ENCODE peak calls at places on chromosomes 6 and 20, in four cellular contexts. One of them, this sample, is unnamed.

GRCh38 chr6:105560611-105561066 is 157.8 kb upstream of the PREP start:
- DNase-seq in AG04450: no peak
- DNase-seq in cardiac muscle cell: no peak
- DNase-seq in mammary epithelial cell: peak
- DNase-seq in this sample: no peak

GRCh38 chr6:6006428-6007310 is at the start of gene NRN1:
- DNase-seq in AG04450: no peak
- DNase-seq in cardiac muscle cell: no peak
- DNase-seq in mammary epithelial cell: peak
- DNase-seq in this sample: peak

GRCh38 chr6:166156942-166157341 is 10.7 kb downstream of the TBXT start:
- DNase-seq in AG04450: no peak
- DNase-seq in cardiac muscle cell: peak
- DNase-seq in mammary epithelial cell: no peak
- DNase-seq in this sample: no peak

GRCh38 chr20:44979090-44979621 is 12.8 kb downstream of the STK4 start:
- DNase-seq in AG04450: no peak
- DNase-seq in cardiac muscle cell: peak
- DNase-seq in mammary epithelial cell: no peak
- DNase-seq in this sample: no peak

GRCh38 chr6:111620168-111620567 is 14.5 kb upstream of the TRAF3IP2 start:
- DNase-seq in AG04450: no peak
- DNase-seq in cardiac muscle cell: no peak
- DNase-seq in mammary epithelial cell: no peak
- DNase-seq in this sample: peak

GRCh38 chr20:22556565-22557056 is 27.8 kb downstream of the FOXA2 start:
- DNase-seq in AG04450: no peak
- DNase-seq in cardiac muscle cell: no peak
- DNase-seq in mammary epithelial cell: no peak
- DNase-seq in this sample: no peak

GRCh38 chr20:1897486-1897885 is 2.3 kb downstream of the SIRPA start:
- DNase-seq in AG04450: no peak
- DNase-seq in cardiac muscle cell: peak
- DNase-seq in mammary epithelial cell: no peak
- DNase-seq in this sample: no peak

GRCh38 chr20:58209652-58210397 is 18.6 kb downstream of the ANKRD60 start:
- DNase-seq in AG04450: peak
- DNase-seq in cardiac muscle cell: peak
- DNase-seq in mammary epithelial cell: peak
- DNase-seq in this sample: peak

GRCh38 chr6:140636698-140637402 is 1262.4 kb upstream of the CITED2 start:
- DNase-seq in AG04450: no peak
- DNase-seq in cardiac muscle cell: no peak
- DNase-seq in mammary epithelial cell: no peak
- DNase-seq in this sample: no peak

GRCh38 chr6:107670792-107671199 is 153.3 kb downstream of the SCML4 start:
- DNase-seq in AG04450: no peak
- DNase-seq in cardiac muscle cell: peak
- DNase-seq in mammary epithelial cell: peak
- DNase-seq in this sample: peak

GRCh38 chr6:104788400-104788799 is 71.3 kb downstream of the HACE1 start:
- DNase-seq in AG04450: no peak
- DNase-seq in cardiac muscle cell: peak
- DNase-seq in mammary epithelial cell: peak
- DNase-seq in this sample: no peak

GRCh38 chr6:94953867-94954631 is 623.3 kb upstream of the MANEA start:
- DNase-seq in AG04450: no peak
- DNase-seq in cardiac muscle cell: no peak
- DNase-seq in mammary epithelial cell: no peak
- DNase-seq in this sample: no peak

GRCh38 chr20:49685161-49685601 is 28.5 kb downstream of the B4GALT5 start:
- DNase-seq in AG04450: no peak
- DNase-seq in cardiac muscle cell: no peak
- DNase-seq in mammary epithelial cell: no peak
- DNase-seq in this sample: no peak

GRCh38 chr6:157787080-157787479 is 36.0 kb upstream of the SNX9 start:
- DNase-seq in AG04450: no peak
- DNase-seq in cardiac muscle cell: peak
- DNase-seq in mammary epithelial cell: no peak
- DNase-seq in this sample: peak

GRCh38 chr6:1586861-1587450 is 22.8 kb upstream of the FOXC1 start:
- DNase-seq in AG04450: no peak
- DNase-seq in cardiac muscle cell: no peak
- DNase-seq in mammary epithelial cell: no peak
- DNase-seq in this sample: no peak

GRCh38 chr20:18553746-18554145 is 13.5 kb upstream of the SMIM26 start:
- DNase-seq in AG04450: no peak
- DNase-seq in cardiac muscle cell: peak
- DNase-seq in mammary epithelial cell: no peak
- DNase-seq in this sample: no peak

GRCh38 chr6:106516629-106517028 is 112.7 kb downstream of the RTN4IP1 start:
- DNase-seq in AG04450: no peak
- DNase-seq in cardiac muscle cell: no peak
- DNase-seq in mammary epithelial cell: no peak
- DNase-seq in this sample: no peak

GRCh38 chr20:6731951-6732580 is 35.4 kb upstream of the BMP2 start:
- DNase-seq in AG04450: no peak
- DNase-seq in cardiac muscle cell: no peak
- DNase-seq in mammary epithelial cell: no peak
- DNase-seq in this sample: peak

GRCh38 chr6:19719691-19720127 is 117.5 kb upstream of the ID4 start:
- DNase-seq in AG04450: peak
- DNase-seq in cardiac muscle cell: peak
- DNase-seq in mammary epithelial cell: peak
- DNase-seq in this sample: peak

GRCh38 chr6:33700391-33701050 is 11.0 kb downstream of the UQCC2 start:
- DNase-seq in AG04450: peak
- DNase-seq in cardiac muscle cell: peak
- DNase-seq in mammary epithelial cell: peak
- DNase-seq in this sample: peak

GRCh38 chr6:71107935-71108420 is 151.1 kb upstream of the B3GAT2 start:
- DNase-seq in AG04450: peak
- DNase-seq in cardiac muscle cell: peak
- DNase-seq in mammary epithelial cell: peak
- DNase-seq in this sample: no peak

GRCh38 chr6:57182017-57182432 is 9.9 kb downstream of the BAG2 start:
- DNase-seq in AG04450: peak
- DNase-seq in cardiac muscle cell: peak
- DNase-seq in mammary epithelial cell: no peak
- DNase-seq in this sample: no peak

GRCh38 chr20:62642666-62643520 is 590 bp downstream of the SLCO4A1 start:
- DNase-seq in AG04450: no peak
- DNase-seq in cardiac muscle cell: no peak
- DNase-seq in mammary epithelial cell: peak
- DNase-seq in this sample: peak

GRCh38 chr6:53829698-53830221 is 35.0 kb downstream of the LRRC1 start:
- DNase-seq in AG04450: no peak
- DNase-seq in cardiac muscle cell: no peak
- DNase-seq in mammary epithelial cell: no peak
- DNase-seq in this sample: no peak

GRCh38 chr6:146545608-146546007 is 2.0 kb downstream of the RAB32 start:
- DNase-seq in AG04450: no peak
- DNase-seq in cardiac muscle cell: peak
- DNase-seq in mammary epithelial cell: peak
- DNase-seq in this sample: no peak

GRCh38 chr6:42690151-42690702 is 32.2 kb downstream of the PRPH2 start:
- DNase-seq in AG04450: no peak
- DNase-seq in cardiac muscle cell: no peak
- DNase-seq in mammary epithelial cell: no peak
- DNase-seq in this sample: no peak

GRCh38 chr6:168822376-168822775 is 381.4 kb downstream of the SMOC2 start:
- DNase-seq in AG04450: no peak
- DNase-seq in cardiac muscle cell: no peak
- DNase-seq in mammary epithelial cell: no peak
- DNase-seq in this sample: no peak

GRCh38 chr6:33312361-33313104 is 1.3 kb downstream of the TAPBP start:
- DNase-seq in AG04450: no peak
- DNase-seq in cardiac muscle cell: peak
- DNase-seq in mammary epithelial cell: peak
- DNase-seq in this sample: peak

GRCh38 chr20:24766826-24767622 is 182.0 kb upstream of the CST7 start:
- DNase-seq in AG04450: no peak
- DNase-seq in cardiac muscle cell: no peak
- DNase-seq in mammary epithelial cell: peak
- DNase-seq in this sample: no peak

GRCh38 chr6:101117397-101118185 is 236.5 kb upstream of the ASCC3 start:
- DNase-seq in AG04450: no peak
- DNase-seq in cardiac muscle cell: peak
- DNase-seq in mammary epithelial cell: no peak
- DNase-seq in this sample: peak

GRCh38 chr6:115570326-115570725 is 490.4 kb downstream of the FRK start:
- DNase-seq in AG04450: peak
- DNase-seq in cardiac muscle cell: no peak
- DNase-seq in mammary epithelial cell: no peak
- DNase-seq in this sample: no peak

GRCh38 chr6:37940074-37940847 is 120.7 kb downstream of the ZFAND3 start:
- DNase-seq in AG04450: no peak
- DNase-seq in cardiac muscle cell: peak
- DNase-seq in mammary epithelial cell: no peak
- DNase-seq in this sample: no peak

DNA sequence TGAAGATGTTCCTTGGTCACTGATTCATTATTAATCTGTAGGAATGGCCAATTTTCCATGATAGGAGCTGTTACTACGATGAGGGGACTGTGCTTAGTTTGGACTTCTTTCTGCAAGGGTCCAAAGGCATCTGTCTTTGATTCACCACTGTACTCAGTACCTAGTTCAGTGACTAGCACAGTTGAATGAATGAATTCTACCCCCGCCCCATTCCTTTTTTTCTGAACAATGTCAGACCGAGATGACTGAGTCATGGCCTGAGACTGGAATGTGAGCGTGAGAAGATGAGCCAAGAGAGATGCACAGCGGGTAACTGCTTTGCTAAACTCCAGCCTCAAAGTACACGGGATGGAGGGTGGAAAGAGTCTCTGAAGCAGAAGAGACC is 419 bp upstream of the SNHG17 start:
- DNase-seq in AG04450: no peak
- DNase-seq in cardiac muscle cell: peak
- DNase-seq in mammary epithelial cell: peak
- DNase-seq in this sample: no peak
- H3K4me3 ChIP-seq in AG04450: no peak
- H3K4me3 ChIP-seq in cardiac muscle cell: no peak
- H3K4me3 ChIP-seq in mammary epithelial cell: no peak
- H3K4me3 ChIP-seq in this sample: no peak

GRCh38 chr6:123570813-123571684 is 65.7 kb downstream of the TRDN start:
- DNase-seq in AG04450: no peak
- DNase-seq in cardiac muscle cell: no peak
- DNase-seq in mammary epithelial cell: no peak
- DNase-seq in this sample: no peak

GRCh38 chr6:123565529-123565928 is 71.2 kb downstream of the TRDN start:
- DNase-seq in AG04450: no peak
- DNase-seq in cardiac muscle cell: no peak
- DNase-seq in mammary epithelial cell: no peak
- DNase-seq in this sample: no peak

GRCh38 chr6:123575218-123575617 is 61.5 kb downstream of the TRDN start:
- DNase-seq in AG04450: no peak
- DNase-seq in cardiac muscle cell: no peak
- DNase-seq in mammary epithelial cell: no peak
- DNase-seq in this sample: no peak

GRCh38 chr6:123564363-123564762 is 72.4 kb downstream of the TRDN start:
- DNase-seq in AG04450: no peak
- DNase-seq in cardiac muscle cell: no peak
- DNase-seq in mammary epithelial cell: no peak
- DNase-seq in this sample: no peak

GRCh38 chr6:123569575-123569974 is 67.2 kb downstream of the TRDN start:
- DNase-seq in AG04450: no peak
- DNase-seq in cardiac muscle cell: no peak
- DNase-seq in mammary epithelial cell: no peak
- DNase-seq in this sample: no peak
- H3K27ac ChIP-seq in AG04450: no peak
- H3K27ac ChIP-seq in cardiac muscle cell: no peak
- H3K27ac ChIP-seq in mammary epithelial cell: no peak
- H3K27ac ChIP-seq in this sample: no peak

DNA sequence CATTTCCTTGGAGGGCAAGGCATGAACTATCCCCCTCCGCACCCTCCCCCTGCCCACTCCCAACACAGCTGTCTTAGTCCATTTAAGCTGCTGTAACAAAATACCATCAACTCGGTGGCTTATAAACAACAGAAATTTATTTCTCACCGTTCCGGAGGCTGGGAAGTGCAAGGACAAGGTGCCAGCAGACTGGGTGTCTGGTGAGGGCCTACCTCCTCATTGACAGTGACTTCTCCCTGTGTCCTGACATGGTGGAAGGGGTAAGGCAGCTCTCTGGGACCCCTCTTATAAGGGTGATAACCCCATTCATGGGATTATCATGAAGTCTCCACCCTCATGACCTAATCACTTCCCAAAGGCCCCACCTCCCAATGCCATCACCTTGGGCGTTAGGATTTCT is 114.3 kb upstream of the MAFB start:
- DNase-seq in AG04450: no peak
- DNase-seq in cardiac muscle cell: no peak
- DNase-seq in mammary epithelial cell: no peak
- DNase-seq in this sample: no peak
- H3K4me3 ChIP-seq in AG04450: no peak
- H3K4me3 ChIP-seq in cardiac muscle cell: no peak
- H3K4me3 ChIP-seq in mammary epithelial cell: no peak
- H3K4me3 ChIP-seq in this sample: no peak

DNA sequence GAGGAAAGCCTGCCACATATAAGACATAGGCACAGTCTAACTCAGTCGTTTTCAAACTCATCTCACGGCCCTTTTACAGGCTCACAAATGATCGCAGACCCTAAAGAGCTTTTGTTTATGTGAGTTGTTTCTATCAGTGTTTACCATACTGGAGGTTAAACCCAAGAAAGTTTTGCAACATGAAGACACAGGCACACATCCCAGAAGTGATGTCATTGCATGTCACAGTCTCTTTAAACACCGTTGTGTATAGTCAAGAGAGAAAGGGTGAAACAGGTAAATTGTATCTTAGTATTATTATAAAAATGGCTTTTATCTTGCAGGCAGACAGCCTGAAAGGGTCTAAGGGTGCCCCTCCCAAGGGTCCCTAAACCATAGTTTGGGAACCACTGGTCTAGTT is 96.7 kb downstream of the BACH2 start:
- DNase-seq in AG04450: no peak
- DNase-seq in cardiac muscle cell: no peak
- DNase-seq in mammary epithelial cell: no peak
- DNase-seq in this sample: no peak
- H3K27ac ChIP-seq in AG04450: no peak
- H3K27ac ChIP-seq in cardiac muscle cell: no peak
- H3K27ac ChIP-seq in mammary epithelial cell: no peak
- H3K27ac ChIP-seq in this sample: no peak

GRCh38 chr20:35271073-35271882 is 6.6 kb downstream of the MMP24OS start:
- DNase-seq in AG04450: no peak
- DNase-seq in cardiac muscle cell: no peak
- DNase-seq in mammary epithelial cell: no peak
- DNase-seq in this sample: peak

GRCh38 chr20:35269055-35269781 is 8.7 kb downstream of the MMP24OS start:
- DNase-seq in AG04450: no peak
- DNase-seq in cardiac muscle cell: peak
- DNase-seq in mammary epithelial cell: peak
- DNase-seq in this sample: peak

GRCh38 chr20:35271904-35272303 is 6.0 kb downstream of the MMP24OS start:
- DNase-seq in AG04450: no peak
- DNase-seq in cardiac muscle cell: peak
- DNase-seq in mammary epithelial cell: peak
- DNase-seq in this sample: no peak

GRCh38 chr20:35267092-35267491 is 10.8 kb downstream of the MMP24OS start:
- DNase-seq in AG04450: no peak
- DNase-seq in cardiac muscle cell: no peak
- DNase-seq in mammary epithelial cell: no peak
- DNase-seq in this sample: no peak

GRCh38 chr20:35270021-35270902 is 7.7 kb downstream of the MMP24OS start:
- DNase-seq in AG04450: no peak
- DNase-seq in cardiac muscle cell: no peak
- DNase-seq in mammary epithelial cell: no peak
- DNase-seq in this sample: no peak
- H3K4me3 ChIP-seq in AG04450: no peak
- H3K4me3 ChIP-seq in cardiac muscle cell: no peak
- H3K4me3 ChIP-seq in mammary epithelial cell: no peak
- H3K4me3 ChIP-seq in this sample: no peak